ENCODE peak calls at places on chromosomes 11 and 22, in ten cellular contexts. C, B, L, R, K, N, X, I, G and O are unnamed samples.

GRCh38 chr11:116558504-116559252 is 214.1 kb downstream of the BUD13 start:
- DNase-seq in B (peak), C (no peak), K (no peak), R (no peak), I (peak), N (no peak), L (no peak), G (no peak), X (peak), O (no peak)

GRCh38 chr11:33389635-33390034 is 132.5 kb downstream of the HIPK3 start:
- DNase-seq in B (no peak), I (no peak), L (no peak), G (no peak), K (no peak), C (no peak), R (no peak), X (no peak), N (no peak), O (no peak)

GRCh38 chr11:134337051-134337450 is 5.3 kb downstream of the GLB1L2 start:
- DNase-seq in C (no peak), K (no peak), X (no peak), N (no peak), G (no peak), L (no peak), I (no peak), R (no peak), B (no peak), O (no peak)

GRCh38 chr11:94876645-94877445 is 96.5 kb downstream of the CWC15 start:
- DNase-seq in I (peak), R (peak), L (peak), G (peak), X (peak), N (no peak), C (peak), K (no peak), B (peak), O (peak)

GRCh38 chr11:111637885-111638284 is 35.6 kb downstream of the SIK2 start:
- DNase-seq in R (no peak), L (no peak), X (no peak), B (no peak), C (no peak), G (no peak), N (no peak), I (no peak), K (no peak), O (no peak)

GRCh38 chr22:29369460-29369859 is 18.9 kb downstream of the AP1B1 start:
- DNase-seq in G (peak), K (peak), C (peak), B (peak), R (peak), L (peak), N (no peak), X (peak), I (peak), O (peak)

GRCh38 chr11:77400775-77401469 is 73.0 kb downstream of the PAK1 start:
- DNase-seq in B (no peak), I (no peak), N (no peak), G (no peak), C (no peak), K (no peak), L (no peak), X (no peak), R (no peak), O (no peak)

GRCh38 chr11:16528639-16529038 is 172.3 kb upstream of the SOX6 start:
- DNase-seq in X (no peak), I (no peak), G (no peak), R (no peak), L (no peak), B (no peak), N (no peak), K (no peak), C (no peak), O (no peak)

GRCh38 chr11:2269601-2270321 is 627 bp downstream of the ASCL2 start:
- DNase-seq in N (peak), G (peak), B (peak), I (peak), L (no peak), R (peak), C (no peak), X (peak), K (no peak), O (peak)

GRCh38 chr11:114082767-114083181 is 23.3 kb downstream of the ZBTB16 start:
- DNase-seq in L (peak), C (peak), G (no peak), K (no peak), R (peak), X (no peak), N (no peak), B (peak), I (no peak), O (peak)

GRCh38 chr11:40401132-40401853 is 1058.2 kb downstream of the LRRC4C start:
- DNase-seq in N (no peak), I (no peak), X (no peak), L (no peak), C (no peak), B (no peak), G (no peak), K (no peak), R (no peak), O (no peak)

GRCh38 chr22:29531419-29531818 is 22.1 kb downstream of the THOC5 start:
- DNase-seq in B (no peak), L (no peak), C (no peak), R (no peak), N (no peak), G (no peak), I (no peak), K (no peak), X (no peak), O (no peak)

GRCh38 chr11:69905611-69906452 is 86.6 kb upstream of the FGF3 start:
- DNase-seq in B (no peak), N (peak), K (no peak), C (no peak), R (peak), L (no peak), X (no peak), G (no peak), I (no peak), O (no peak)

GRCh38 chr22:36419177-36419911 is 31.6 kb upstream of the MYH9 start:
- DNase-seq in B (peak), K (peak), X (peak), I (peak), G (peak), L (peak), R (no peak), N (no peak), C (no peak), O (peak)

GRCh38 chr11:68121067-68121899 is at the start of gene CHKA:
- DNase-seq in K (peak), C (peak), R (peak), L (peak), B (peak), I (peak), N (peak), X (peak), G (peak), O (peak)

GRCh38 chr11:95335989-95336388 is 105.0 kb upstream of the SESN3 start:
- DNase-seq in N (no peak), I (no peak), B (no peak), K (no peak), C (peak), L (no peak), R (no peak), X (no peak), G (no peak), O (no peak)

GRCh38 chr11:127680146-127680545 is 679.6 kb upstream of the KIRREL3 start:
- DNase-seq in C (no peak), X (no peak), K (no peak), G (no peak), B (no peak), R (no peak), L (no peak), I (no peak), N (no peak), O (no peak)

GRCh38 chr11:126083829-126084607 is 21.4 kb upstream of the CDON start:
- DNase-seq in G (no peak), L (no peak), X (no peak), R (no peak), C (peak), B (no peak), N (no peak), K (no peak), I (no peak), O (no peak)

GRCh38 chr11:47617417-47617809 is 23.2 kb upstream of the C1QTNF4 start:
- DNase-seq in R (no peak), N (no peak), G (no peak), B (peak), I (peak), X (peak), C (no peak), L (no peak), K (no peak), O (no peak)

GRCh38 chr11:128766687-128767086 is 72.8 kb downstream of the FLI1 start:
- DNase-seq in R (peak), N (no peak), K (no peak), I (no peak), B (no peak), G (no peak), L (no peak), X (peak), C (no peak), O (no peak)

GRCh38 chr22:40768187-40768586 is 51.0 kb downstream of the SLC25A17 start:
- DNase-seq in K (no peak), I (no peak), B (no peak), R (no peak), G (no peak), X (no peak), N (no peak), L (no peak), C (no peak), O (no peak)

GRCh38 chr11:111766834-111767142 is 599 bp upstream of the PPP2R1B start:
- DNase-seq in K (no peak), I (no peak), N (no peak), L (no peak), C (no peak), B (no peak), X (no peak), G (no peak), R (no peak), O (no peak)

GRCh38 chr11:117408356-117408755 is 80.7 kb downstream of the CEP164 start:
- DNase-seq in G (no peak), N (no peak), K (no peak), L (peak), B (no peak), C (no peak), X (no peak), R (no peak), I (no peak), O (no peak)

GRCh38 chr22:45996241-45997076 is 19.5 kb upstream of the WNT7B start:
- DNase-seq in I (peak), K (peak), L (peak), R (peak), X (peak), B (peak), N (no peak), C (peak), G (no peak), O (no peak)

GRCh38 chr11:73478737-73479347 is 102.6 kb downstream of the RELT start:
- DNase-seq in I (peak), K (no peak), C (peak), N (no peak), G (peak), X (peak), B (peak), L (no peak), R (no peak), O (no peak)

GRCh38 chr11:2301631-2302272 is at the start of the genes C11orf21 and TSPAN32:
- DNase-seq in I (peak), L (no peak), K (no peak), B (peak), N (peak), C (peak), R (peak), G (no peak), X (peak), O (no peak)

GRCh38 chr11:47109051-47109791 is 67.5 kb downstream of the ARFGAP2 start:
- DNase-seq in L (no peak), K (no peak), B (no peak), C (no peak), N (no peak), X (no peak), G (no peak), I (no peak), R (no peak), O (no peak)

GRCh38 chr22:23530766-23531282 is 49.3 kb downstream of the IGLL1 start:
- DNase-seq in K (no peak), B (no peak), R (no peak), N (no peak), C (no peak), X (no peak), G (no peak), I (no peak), L (peak), O (peak)

GRCh38 chr22:38716827-38717226 is 11.1 kb downstream of the GTPBP1 start:
- DNase-seq in B (no peak), N (no peak), I (no peak), G (no peak), C (no peak), R (no peak), K (no peak), L (no peak), X (no peak), O (no peak)

GRCh38 chr11:67352546-67353316 is 615 bp downstream of the POLD4 start:
- DNase-seq in R (peak), N (peak), X (no peak), K (no peak), G (peak), I (no peak), L (peak), C (peak), B (no peak), O (peak)